ENCODE peak calls at places on chromosomes 2 and 18, in four cellular contexts. One of them, this sample, is unnamed.

GRCh38 chr2:98936917-98937351 is 909 bp upstream of the CRACDL start:
- DNase-seq in WTC11: peak; percentile 59
- DNase-seq in GM12878: no peak
- DNase-seq in HepG2: no peak
- DNase-seq in this sample: peak; percentile 51

GRCh38 chr18:3458952-3459853 is 9.2 kb downstream of the TGIF1 start:
- DNase-seq in WTC11: no peak
- DNase-seq in GM12878: no peak
- DNase-seq in HepG2: no peak
- DNase-seq in this sample: no peak

GRCh38 chr2:142803158-142803557 is 74.3 kb upstream of the KYNU start:
- DNase-seq in WTC11: no peak
- DNase-seq in GM12878: no peak
- DNase-seq in HepG2: no peak
- DNase-seq in this sample: no peak

GRCh38 chr2:113012436-113013335 is 7.4 kb downstream of the IL36A start:
- DNase-seq in WTC11: no peak
- DNase-seq in GM12878: no peak
- DNase-seq in HepG2: no peak
- DNase-seq in this sample: no peak

GRCh38 chr2:151973013-151973900 is 125.6 kb downstream of the CACNB4 start:
- DNase-seq in WTC11: no peak
- DNase-seq in GM12878: no peak
- DNase-seq in HepG2: peak; percentile 47
- DNase-seq in this sample: no peak

GRCh38 chr2:173653427-173653795 is 298.7 kb downstream of the CDCA7 start:
- DNase-seq in WTC11: no peak
- DNase-seq in GM12878: no peak
- DNase-seq in HepG2: no peak
- DNase-seq in this sample: no peak

GRCh38 chr2:27705851-27706622 is 42.3 kb downstream of the SLC4A1AP start:
- DNase-seq in WTC11: no peak
- DNase-seq in GM12878: no peak
- DNase-seq in HepG2: peak; percentile 53
- DNase-seq in this sample: peak; percentile 51

GRCh38 chr2:55555977-55556376 is 36.5 kb downstream of the CFAP36 start:
- DNase-seq in WTC11: no peak
- DNase-seq in GM12878: no peak
- DNase-seq in HepG2: no peak
- DNase-seq in this sample: no peak

GRCh38 chr2:16687949-16688348 is 22.3 kb upstream of the CYRIA start:
- DNase-seq in WTC11: no peak
- DNase-seq in GM12878: no peak
- DNase-seq in HepG2: no peak
- DNase-seq in this sample: no peak

GRCh38 chr2:190986221-190986953 is 27.6 kb downstream of the STAT1 start:
- DNase-seq in WTC11: peak; percentile 41
- DNase-seq in GM12878: no peak
- DNase-seq in HepG2: no peak
- DNase-seq in this sample: peak; percentile 78

GRCh38 chr2:191479680-191480023 is 198.3 kb upstream of the NABP1 start:
- DNase-seq in WTC11: no peak
- DNase-seq in GM12878: peak; percentile 21
- DNase-seq in HepG2: no peak
- DNase-seq in this sample: no peak

GRCh38 chr2:36748166-36748565 is 51.7 kb downstream of the VIT start:
- DNase-seq in WTC11: no peak
- DNase-seq in GM12878: no peak
- DNase-seq in HepG2: no peak
- DNase-seq in this sample: no peak

GRCh38 chr18:75216212-75216925 is 5.8 kb downstream of the TSHZ1 start:
- DNase-seq in WTC11: no peak
- DNase-seq in GM12878: no peak
- DNase-seq in HepG2: no peak
- DNase-seq in this sample: no peak

GRCh38 chr18:8609711-8610441 is 639 bp downstream of the RAB12 start:
- DNase-seq in WTC11: no peak
- DNase-seq in GM12878: no peak
- DNase-seq in HepG2: no peak
- DNase-seq in this sample: peak; percentile 54

GRCh38 chr2:8684885-8685696 is 3.2 kb downstream of the ID2 start:
- DNase-seq in WTC11: peak; percentile 72
- DNase-seq in GM12878: no peak
- DNase-seq in HepG2: peak; percentile 59
- DNase-seq in this sample: peak; percentile 50

GRCh38 chr2:23073681-23074080 is 311.3 kb upstream of the KLHL29 start:
- DNase-seq in WTC11: no peak
- DNase-seq in GM12878: no peak
- DNase-seq in HepG2: no peak
- DNase-seq in this sample: no peak

GRCh38 chr2:151171186-151171585 is 90.5 kb downstream of the RBM43 start:
- DNase-seq in WTC11: no peak
- DNase-seq in GM12878: no peak
- DNase-seq in HepG2: no peak
- DNase-seq in this sample: no peak

GRCh38 chr2:27175330-27175729 is 26.5 kb downstream of the TCF23 start:
- DNase-seq in WTC11: no peak
- DNase-seq in GM12878: no peak
- DNase-seq in HepG2: no peak
- DNase-seq in this sample: no peak

GRCh38 chr2:28717339-28717758 is 34.3 kb upstream of the PPP1CB start:
- DNase-seq in WTC11: no peak
- DNase-seq in GM12878: no peak
- DNase-seq in HepG2: peak; percentile 23
- DNase-seq in this sample: peak; percentile 99

GRCh38 chr18:56509656-56510055 is 128.7 kb downstream of the TXNL1 start:
- DNase-seq in WTC11: no peak
- DNase-seq in GM12878: no peak
- DNase-seq in HepG2: no peak
- DNase-seq in this sample: no peak

GRCh38 chr2:75799859-75800258 is 89.1 kb upstream of the GCFC2 start:
- DNase-seq in WTC11: no peak
- DNase-seq in GM12878: no peak
- DNase-seq in HepG2: no peak
- DNase-seq in this sample: no peak

GRCh38 chr2:239727776-239728600 is 297.2 kb downstream of the NDUFA10 start:
- DNase-seq in WTC11: peak; percentile 8
- DNase-seq in GM12878: no peak
- DNase-seq in HepG2: no peak
- DNase-seq in this sample: no peak

GRCh38 chr18:56286775-56287174 is 351.6 kb downstream of the TXNL1 start:
- DNase-seq in WTC11: no peak
- DNase-seq in GM12878: no peak
- DNase-seq in HepG2: no peak
- DNase-seq in this sample: no peak

GRCh38 chr2:171319164-171319810 is 114.5 kb downstream of the METTL8 start:
- DNase-seq in WTC11: no peak
- DNase-seq in GM12878: peak; percentile 98
- DNase-seq in HepG2: no peak
- DNase-seq in this sample: no peak

GRCh38 chr2:68559692-68560091 is 83.7 kb upstream of the PROKR1 start:
- DNase-seq in WTC11: no peak
- DNase-seq in GM12878: no peak
- DNase-seq in HepG2: no peak
- DNase-seq in this sample: no peak

GRCh38 chr2:176612736-176613135 is 343.5 kb downstream of the MTX2 start:
- DNase-seq in WTC11: no peak
- DNase-seq in GM12878: no peak
- DNase-seq in HepG2: no peak
- DNase-seq in this sample: no peak

GRCh38 chr2:230874456-230874855 is 9.7 kb downstream of the ITM2C start:
- DNase-seq in WTC11: no peak
- DNase-seq in GM12878: no peak
- DNase-seq in HepG2: no peak
- DNase-seq in this sample: no peak

GRCh38 chr2:235582081-235582686 is 88.3 kb downstream of the AGAP1 start:
- DNase-seq in WTC11: no peak
- DNase-seq in GM12878: no peak
- DNase-seq in HepG2: no peak
- DNase-seq in this sample: no peak

GRCh38 chr2:204321910-204322765 is 223.1 kb upstream of the PARD3B start:
- DNase-seq in WTC11: no peak
- DNase-seq in GM12878: no peak
- DNase-seq in HepG2: no peak
- DNase-seq in this sample: no peak

GRCh38 chr18:79617521-79618500 is 61.8 kb upstream of the CTDP1 start:
- DNase-seq in WTC11: peak; percentile 38
- DNase-seq in GM12878: no peak
- DNase-seq in HepG2: no peak
- DNase-seq in this sample: no peak

GRCh38 chr18:58195278-58195721 is 151.3 kb downstream of the NEDD4L start:
- DNase-seq in WTC11: peak; percentile 58
- DNase-seq in GM12878: no peak
- DNase-seq in HepG2: no peak
- DNase-seq in this sample: no peak

GRCh38 chr2:191218292-191218898 is 26.8 kb upstream of the MYO1B start:
- DNase-seq in WTC11: peak; percentile 73
- DNase-seq in GM12878: no peak
- DNase-seq in HepG2: peak; percentile 80
- DNase-seq in this sample: peak; percentile 89

GRCh38 chr2:54342603-54343002 is 86.6 kb upstream of the TSPYL6 start:
- DNase-seq in WTC11: no peak
- DNase-seq in GM12878: no peak
- DNase-seq in HepG2: no peak
- DNase-seq in this sample: no peak
- TF ChIP-seq MAX in WTC11: no peak
- TF ChIP-seq MAX in GM12878: no peak
- TF ChIP-seq MAX in HepG2: no peak
- TF ChIP-seq MAX in this sample: no peak

GRCh38 chr18:1006309-1006708 is 101.6 kb downstream of the ADCYAP1 start:
- DNase-seq in WTC11: no peak
- DNase-seq in GM12878: no peak
- DNase-seq in HepG2: no peak
- DNase-seq in this sample: no peak
- TF ChIP-seq MAX in WTC11: no peak
- TF ChIP-seq MAX in GM12878: no peak
- TF ChIP-seq MAX in HepG2: no peak
- TF ChIP-seq MAX in this sample: no peak

DNA sequence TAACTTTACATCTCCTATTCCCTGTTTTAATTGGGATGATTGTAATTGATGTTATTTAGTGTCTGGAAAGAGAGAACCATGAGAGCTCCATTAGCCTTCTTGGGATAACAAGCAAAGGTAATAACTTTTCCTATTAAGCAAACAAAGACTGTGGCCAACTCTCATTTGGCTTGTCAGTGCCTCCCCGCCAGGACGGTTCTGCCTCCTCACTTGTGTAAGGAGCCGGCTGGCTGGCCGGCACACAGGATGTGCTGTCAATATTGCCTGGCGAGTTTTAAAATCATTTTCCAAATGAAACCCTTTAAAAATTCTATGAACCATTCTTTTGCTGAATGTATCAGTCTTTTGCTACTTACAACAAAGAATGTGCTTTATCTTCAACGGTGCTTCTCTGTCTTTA is 898.3 kb downstream of the CPS1 start:
- DNase-seq in WTC11: no peak
- DNase-seq in GM12878: no peak
- DNase-seq in HepG2: no peak
- DNase-seq in this sample: no peak
- TF ChIP-seq MAX in WTC11: no peak
- TF ChIP-seq MAX in GM12878: no peak
- TF ChIP-seq MAX in HepG2: no peak
- TF ChIP-seq MAX in this sample: no peak

GRCh38 chr18:68152770-68153169 is 562.1 kb downstream of the TMX3 start:
- DNase-seq in WTC11: peak; percentile 73
- DNase-seq in GM12878: no peak
- DNase-seq in HepG2: peak; percentile 1
- DNase-seq in this sample: peak; percentile 17
- TF ChIP-seq MAX in WTC11: no peak
- TF ChIP-seq MAX in GM12878: no peak
- TF ChIP-seq MAX in HepG2: no peak
- TF ChIP-seq MAX in this sample: no peak

GRCh38 chr2:188979730-188980123 is 5.6 kb downstream of the COL3A1 start:
- DNase-seq in WTC11: no peak
- DNase-seq in GM12878: no peak
- DNase-seq in HepG2: no peak
- DNase-seq in this sample: no peak

GRCh38 chr2:188984126-188984525 is 10.0 kb downstream of the COL3A1 start:
- DNase-seq in WTC11: no peak
- DNase-seq in GM12878: no peak
- DNase-seq in HepG2: no peak
- DNase-seq in this sample: no peak

GRCh38 chr2:188986839-188987238 is 12.7 kb downstream of the COL3A1 start:
- DNase-seq in WTC11: no peak
- DNase-seq in GM12878: no peak
- DNase-seq in HepG2: no peak
- DNase-seq in this sample: no peak

GRCh38 chr2:188984680-188985079 is 10.5 kb downstream of the COL3A1 start:
- DNase-seq in WTC11: no peak
- DNase-seq in GM12878: no peak
- DNase-seq in HepG2: no peak
- DNase-seq in this sample: no peak

DNA sequence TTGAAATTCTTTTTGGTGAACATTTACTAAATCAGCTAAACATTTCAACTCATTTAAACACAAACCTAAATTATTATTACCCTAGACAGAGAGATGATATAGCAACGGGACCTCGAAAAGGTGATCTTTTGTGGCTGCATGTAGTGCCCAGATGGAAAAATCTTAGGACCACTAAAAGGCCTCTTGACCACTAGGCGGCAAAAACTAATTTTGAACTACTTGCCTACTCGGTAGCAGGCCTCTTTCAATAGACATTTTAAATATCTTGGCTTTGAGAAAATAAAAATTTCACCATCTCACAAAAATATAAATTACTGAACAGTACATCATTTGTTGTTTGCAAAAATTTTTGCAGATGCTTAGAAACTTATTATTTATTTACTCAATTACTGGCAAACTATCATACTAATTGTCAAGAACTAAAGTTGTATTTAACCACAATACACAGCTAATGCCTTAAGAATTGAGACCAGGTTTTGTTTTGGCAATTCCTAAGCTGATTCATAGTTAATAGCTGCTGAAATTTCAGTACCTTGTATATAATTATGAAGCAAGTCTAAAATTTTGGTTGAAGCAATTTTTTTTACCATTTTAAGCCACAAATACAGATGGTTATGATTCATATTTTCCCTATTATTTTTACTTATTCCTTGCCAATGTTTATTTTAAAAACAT is 9.4 kb downstream of the COL3A1 start:
- DNase-seq in WTC11: no peak
- DNase-seq in GM12878: no peak
- DNase-seq in HepG2: peak; percentile 41
- DNase-seq in this sample: no peak
- TF ChIP-seq MAX in WTC11: no peak
- TF ChIP-seq MAX in GM12878: no peak
- TF ChIP-seq MAX in HepG2: no peak
- TF ChIP-seq MAX in this sample: no peak